ENCODE peak calls at places on chromosomes 16 and 17, in seven cellular contexts. T, I, J, X, F, K and O are unnamed samples.

GRCh38 chr16:83814654-83814985 is 6.8 kb downstream of the HSBP1 start:
- DNase-seq in T (no peak), F (no peak), K (no peak), J (no peak), I (no peak), X (no peak), O (no peak)

GRCh38 chr17:59757043-59757824 is 49.8 kb downstream of the VMP1 start:
- DNase-seq in J (peak; percentile 21), X (no peak), I (no peak), F (no peak), T (no peak), K (no peak), O (no peak)

GRCh38 chr16:9578459-9578858 is 487.0 kb downstream of the HAPSTR1 start:
- DNase-seq in J (no peak), F (no peak), T (no peak), X (no peak), I (no peak), K (no peak), O (no peak)

GRCh38 chr16:80639636-80640035 is 98.8 kb downstream of the DYNLRB2 start:
- DNase-seq in X (no peak), J (no peak), T (no peak), F (no peak), I (no peak), K (no peak), O (no peak)

GRCh38 chr16:81716478-81717210 is 62.4 kb upstream of the PLCG2 start:
- DNase-seq in T (no peak), J (no peak), F (no peak), X (no peak), K (no peak), I (no peak), O (no peak)

GRCh38 chr17:9342225-9342624 is 233.4 kb downstream of the STX8 start:
- DNase-seq in I (no peak), X (no peak), F (peak; percentile 28), T (no peak), K (no peak), J (no peak), O (no peak)

GRCh38 chr17:18356624-18357023 is 6.7 kb downstream of the SHMT1 start:
- DNase-seq in I (no peak), X (no peak), T (peak; percentile 81), F (no peak), K (no peak), J (no peak), O (peak; percentile 59)

GRCh38 chr17:45129426-45129939 is 2.8 kb downstream of the PLCD3 start:
- DNase-seq in X (peak; percentile 62), F (no peak), K (no peak), T (peak; percentile 68), I (no peak), J (no peak), O (no peak)

GRCh38 chr17:65027305-65027704 is 29.2 kb downstream of the GNA13 start:
- DNase-seq in I (peak; percentile 37), F (peak; percentile 75), K (no peak), J (peak; percentile 82), T (no peak), X (no peak), O (no peak)
- TF ChIP-seq CTCF in I (peak; percentile 29), F (peak; percentile 57), K (no peak), J (peak; percentile 26), T (no peak), X (peak; percentile 11), O (peak; percentile 73)

GRCh38 chr17:19418312-19418992 is 7.4 kb downstream of the RNF112 start:
- DNase-seq in J (peak; percentile 24), T (no peak), I (no peak), F (no peak), K (no peak), X (no peak), O (peak; percentile 78)
- TF ChIP-seq CTCF in J (no peak), T (no peak), I (no peak), F (no peak), K (no peak), X (no peak), O (peak; percentile 46)

GRCh38 chr16:28609631-28610594 is at the start of gene SULT1A1:
- DNase-seq in K (peak; percentile 79), I (no peak), X (peak; percentile 77), J (no peak), F (peak; percentile 33), T (peak; percentile 80), O (no peak)
- TF ChIP-seq CTCF in K (no peak), I (no peak), X (no peak), J (no peak), F (no peak), T (no peak), O (no peak)

GRCh38 chr17:35768796-35769195 is 8.1 kb downstream of the C17orf50 start:
- DNase-seq in J (no peak), K (no peak), F (no peak), T (no peak), I (no peak), X (no peak), O (no peak)

GRCh38 chr17:35766489-35766877 is 5.8 kb downstream of the C17orf50 start:
- DNase-seq in X (no peak), I (no peak), J (no peak), F (no peak), K (no peak), T (no peak), O (no peak)

GRCh38 chr17:35765086-35765710 is 4.5 kb downstream of the C17orf50 start:
- DNase-seq in K (no peak), X (no peak), J (no peak), I (no peak), T (no peak), F (no peak), O (no peak)

GRCh38 chr17:35765731-35766488 is 5.2 kb downstream of the C17orf50 start:
- DNase-seq in K (no peak), I (no peak), F (no peak), J (no peak), T (no peak), X (no peak), O (no peak)

DNA sequence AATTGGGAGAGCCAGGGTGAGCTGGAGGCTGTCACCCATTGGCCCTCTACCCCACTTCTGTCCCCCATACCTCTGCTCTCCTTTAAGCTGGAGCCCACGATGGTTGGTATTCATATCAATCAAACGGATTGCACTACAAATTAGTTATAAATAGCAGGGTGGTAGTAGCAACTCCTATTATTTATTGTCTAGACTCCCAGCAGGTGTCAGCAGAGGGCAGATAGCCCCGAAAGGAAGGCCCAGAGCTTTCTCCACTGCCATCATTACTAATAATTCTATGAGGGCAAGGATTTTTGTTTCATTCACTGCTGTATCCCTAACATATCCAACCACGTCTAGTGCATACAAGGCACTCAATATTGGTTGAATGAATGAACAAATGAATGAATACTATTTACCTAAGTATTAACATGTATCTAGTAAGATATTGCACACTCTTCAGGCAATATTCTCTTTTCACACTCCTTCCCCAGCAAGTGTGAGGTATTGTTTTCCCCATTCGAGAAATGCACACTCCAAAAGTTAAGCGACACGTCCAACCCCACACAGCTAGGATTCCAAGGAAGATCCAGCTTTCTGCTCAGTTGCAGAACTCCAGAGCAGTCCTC is 6.3 kb downstream of the C17orf50 start:
- DNase-seq in K (peak; percentile 57), F (no peak), X (no peak), J (peak; percentile 60), T (no peak), I (peak; percentile 22), O (no peak)
- TF ChIP-seq CTCF in K (peak; percentile 56), F (peak; percentile 41), X (peak; percentile 62), J (peak; percentile 41), T (peak; percentile 34), I (peak; percentile 49), O (peak; percentile 14)

DNA sequence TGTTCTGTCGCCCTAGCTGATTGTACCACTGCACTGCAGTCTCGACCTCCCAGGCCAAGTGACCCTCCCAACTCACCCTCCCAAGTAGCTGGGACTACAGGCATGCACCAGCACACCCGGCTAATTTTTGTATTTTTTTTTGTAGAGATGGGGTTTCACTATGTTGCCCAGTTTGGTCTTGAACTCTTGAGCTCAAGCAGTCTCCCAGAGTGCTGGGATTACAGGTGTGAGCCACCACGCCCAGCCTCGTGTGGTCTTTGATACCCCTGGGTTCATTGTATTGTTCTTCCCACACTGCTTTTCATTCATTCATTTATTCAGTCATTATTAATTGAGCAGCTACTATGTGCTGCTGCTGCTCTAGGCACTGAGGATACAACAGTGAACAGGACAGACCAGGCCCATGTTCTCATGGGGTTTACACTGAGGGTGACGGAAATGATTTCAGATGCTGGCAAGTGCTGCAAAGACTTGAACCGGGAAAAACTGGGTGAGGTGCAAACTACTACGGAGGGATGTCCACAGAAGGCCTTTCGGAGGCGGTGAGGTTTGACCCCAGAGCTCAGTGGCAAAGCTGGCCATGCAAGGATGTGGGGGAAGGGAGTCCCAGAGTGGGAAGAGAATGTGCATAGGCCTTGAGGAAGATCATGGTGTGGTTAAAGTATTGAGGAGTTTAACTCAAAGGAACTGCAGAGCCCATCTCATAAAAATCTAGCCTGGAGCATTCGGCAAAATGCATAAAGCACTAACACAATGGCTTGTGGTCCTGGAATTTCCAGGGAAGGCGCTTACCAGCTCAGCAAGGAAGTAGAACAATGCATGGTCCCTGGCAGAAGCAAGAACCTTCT is 10.9 kb downstream of the ABCC1 start:
- DNase-seq in I (no peak), J (peak; percentile 83), T (no peak), X (no peak), K (no peak), F (peak; percentile 43), O (no peak)
- TF ChIP-seq CTCF in I (no peak), J (no peak), T (no peak), X (no peak), K (no peak), F (no peak), O (no peak)

DNA sequence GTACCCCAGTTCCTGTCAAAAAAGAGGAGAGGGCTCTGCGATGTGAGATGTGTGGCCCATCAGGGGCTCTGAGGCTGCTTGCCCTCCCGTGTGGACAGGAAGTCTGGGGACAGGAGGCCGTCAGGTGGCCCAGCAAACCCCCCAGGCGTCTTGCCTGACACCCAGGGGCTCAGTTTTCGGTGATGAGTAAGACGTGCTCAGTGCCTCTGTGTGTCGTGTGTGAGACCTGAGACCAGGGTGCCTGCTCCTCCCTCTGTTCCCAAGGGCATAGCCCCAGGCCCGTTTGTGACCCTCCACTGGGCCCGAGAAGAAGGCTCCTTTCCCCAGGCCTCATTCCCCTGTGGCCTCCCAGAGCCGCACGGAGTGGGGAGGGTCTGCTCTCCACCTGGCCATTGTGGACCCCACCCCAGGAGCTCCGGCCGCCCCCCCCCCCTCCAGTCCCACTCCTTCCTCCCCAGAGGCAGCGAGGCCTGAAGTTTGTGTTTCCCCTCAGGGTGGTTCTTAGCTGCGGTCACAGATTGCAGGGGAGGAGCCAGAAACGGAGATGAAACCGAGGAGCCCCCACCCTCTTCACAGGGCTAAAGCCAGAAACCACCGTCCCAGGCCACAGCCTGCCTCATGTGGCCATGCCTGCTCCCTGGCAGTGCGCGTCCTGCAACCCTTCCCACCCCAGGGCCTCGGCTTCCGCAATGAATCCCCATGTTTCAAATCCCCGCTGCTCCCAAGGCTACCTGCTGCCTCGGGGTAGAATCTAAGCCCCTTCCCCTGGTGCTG is 4.9 kb upstream of the ACTG1 start:
- DNase-seq in K (no peak), I (no peak), J (no peak), T (no peak), F (peak; percentile 64), X (no peak), O (no peak)
- TF ChIP-seq CTCF in K (no peak), I (no peak), J (no peak), T (no peak), F (no peak), X (no peak), O (no peak)

GRCh38 chr17:41503202-41503601 is 2.2 kb downstream of the KRT13 start:
- DNase-seq in I (no peak), T (no peak), K (no peak), J (no peak), X (no peak), F (no peak), O (no peak)
- TF ChIP-seq CTCF in I (no peak), T (no peak), K (no peak), J (no peak), X (no peak), F (no peak), O (no peak)

GRCh38 chr16:67480833-67481560 is at the start of gene ATP6V0D1:
- DNase-seq in X (peak; percentile 99), T (peak; percentile 99), I (peak; percentile 98), F (peak; percentile 99), K (peak; percentile 99), J (peak; percentile 99), O (peak; percentile 98)
- TF ChIP-seq CTCF in X (peak; percentile 91), T (peak; percentile 89), I (peak; percentile 81), F (peak; percentile 64), K (peak; percentile 98), J (peak; percentile 96), O (peak; percentile 76)